ENCODE peak calls at places on chromosomes 7 and 10, in eight cellular contexts. U is cardiac fibroblast, B is hippocampal formation, F is PC-3, T is T1000, X is NCI-H748 treated with DMSO at 0.1 percent for 48 hours, E is mesothelial cell of epicardium, V is ureter. W is an unnamed sample.
A peak's percentile ranks its signal among the peaks of the same experiment; 100 is the strongest.

GRCh38 chr7:38855867-38856266 is 53.1 kb downstream of the VPS41 start:
- DNase-seq in U (peak; percentile 17), B (no peak), F (no peak), T (no peak), X (no peak), E (no peak), V (no peak), W (no peak)

GRCh38 chr10:73907841-73908517 is 3.0 kb upstream of the PLAU start:
- DNase-seq in U (peak; percentile 66), B (no peak), F (peak; percentile 85), T (peak; percentile 51), X (no peak), E (no peak), V (no peak), W (peak; percentile 40)

GRCh38 chr7:74525881-74526280 is 72.2 kb downstream of the GTF2IRD1 start:
- DNase-seq in U (no peak), B (no peak), F (no peak), T (no peak), X (peak; percentile 61), E (no peak), V (peak; percentile 82), W (peak; percentile 93)

GRCh38 chr7:123823898-123824753 is 20.8 kb upstream of the HYAL4 start:
- DNase-seq in U (no peak), B (no peak), F (no peak), T (no peak), X (no peak), E (no peak), V (no peak), W (no peak)

GRCh38 chr7:101517304-101517703 is 111.8 kb downstream of the MYL10 start:
- DNase-seq in U (no peak), B (no peak), F (no peak), T (no peak), X (no peak), E (no peak), V (no peak), W (no peak)

GRCh38 chr7:27200761-27201230 is 905 bp upstream of the HOXA13 start:
- DNase-seq in U (no peak), B (no peak), F (peak; percentile 57), T (no peak), X (no peak), E (no peak), V (no peak), W (peak; percentile 10)

GRCh38 chr7:45203947-45204445 is 46.4 kb downstream of the RAMP3 start:
- DNase-seq in U (peak; percentile 69), B (no peak), F (no peak), T (no peak), X (no peak), E (no peak), V (no peak), W (peak; percentile 26)

GRCh38 chr10:23702977-23703414 is 264.1 kb downstream of the OTUD1 start:
- DNase-seq in U (peak; percentile 61), B (no peak), F (peak; percentile 68), T (no peak), X (peak; percentile 34), E (no peak), V (peak; percentile 52), W (peak; percentile 47)

GRCh38 chr10:79248341-79248931 is 98.8 kb upstream of the PPIF start:
- DNase-seq in U (peak; percentile 56), B (peak; percentile 41), F (no peak), T (no peak), X (no peak), E (no peak), V (peak; percentile 72), W (no peak)

GRCh38 chr7:14717711-14718304 is 184.7 kb downstream of the DGKB start:
- DNase-seq in U (peak; percentile 51), B (no peak), F (peak; percentile 57), T (no peak), X (peak; percentile 52), E (no peak), V (no peak), W (no peak)

GRCh38 chr7:49563693-49564378 is 209.6 kb upstream of the VWC2 start:
- DNase-seq in U (no peak), B (no peak), F (no peak), T (no peak), X (no peak), E (no peak), V (no peak), W (no peak)

GRCh38 chr7:149473251-149473650 is 12.4 kb upstream of the ZNF777 start:
- DNase-seq in U (no peak), B (no peak), F (no peak), T (no peak), X (no peak), E (no peak), V (no peak), W (no peak)

GRCh38 chr10:102342958-102343357 is 52.5 kb upstream of the NFKB2 start:
- DNase-seq in U (peak; percentile 73), B (no peak), F (peak; percentile 69), T (no peak), X (no peak), E (no peak), V (no peak), W (peak; percentile 87)

GRCh38 chr10:122280977-122281376 is 9.9 kb downstream of the BTBD16 start:
- DNase-seq in U (no peak), B (no peak), F (no peak), T (no peak), X (no peak), E (no peak), V (no peak), W (no peak)

GRCh38 chr10:75407716-75408511 is 6.3 kb upstream of the ZNF503 start:
- DNase-seq in U (no peak), B (no peak), F (peak; percentile 66), T (no peak), X (no peak), E (peak; percentile 39), V (no peak), W (peak; percentile 63)

GRCh38 chr7:84529480-84530205 is 335.1 kb upstream of the SEMA3A start:
- DNase-seq in U (peak; percentile 80), B (no peak), F (peak; percentile 89), T (peak; percentile 39), X (no peak), E (no peak), V (no peak), W (peak; percentile 75)

GRCh38 chr7:72326365-72326764 is 85.8 kb downstream of the CALN1 start:
- DNase-seq in U (no peak), B (no peak), F (peak; percentile 92), T (no peak), X (no peak), E (no peak), V (peak; percentile 51), W (peak; percentile 11)

GRCh38 chr10:94402204-94403033 is at the start of gene TBC1D12:
- DNase-seq in U (peak; percentile 98), B (peak; percentile 92), F (peak; percentile 92), T (peak; percentile 96), X (peak; percentile 83), E (peak; percentile 79), V (peak; percentile 95), W (peak; percentile 95)

GRCh38 chr7:35727571-35727970 is 32.6 kb upstream of the HERPUD2 start:
- DNase-seq in U (peak; percentile 46), B (no peak), F (no peak), T (no peak), X (no peak), E (no peak), V (no peak), W (peak; percentile 44)

GRCh38 chr7:16918288-16918895 is 36.6 kb upstream of the AGR3 start:
- DNase-seq in U (peak; percentile 67), B (no peak), F (peak; percentile 70), T (no peak), X (peak; percentile 23), E (no peak), V (no peak), W (peak; percentile 25)

GRCh38 chr7:461453-462172 is 58.0 kb downstream of the PDGFA start:
- DNase-seq in U (peak; percentile 75), B (no peak), F (no peak), T (no peak), X (no peak), E (no peak), V (no peak), W (no peak)

GRCh38 chr7:41733063-41733398 is 30.1 kb upstream of the INHBA start:
- DNase-seq in U (no peak), B (no peak), F (peak; percentile 44), T (no peak), X (no peak), E (no peak), V (no peak), W (peak; percentile 39)

GRCh38 chr7:107953924-107954303 is 49.0 kb downstream of the LAMB1 start:
- DNase-seq in U (no peak), B (no peak), F (peak; percentile 13), T (no peak), X (no peak), E (no peak), V (no peak), W (no peak)

GRCh38 chr7:101743241-101743994 is 74.0 kb upstream of the CUX1 start:
- DNase-seq in U (peak; percentile 68), B (no peak), F (peak; percentile 49), T (peak; percentile 15), X (peak; percentile 21), E (peak; percentile 51), V (peak; percentile 58), W (peak; percentile 66)

GRCh38 chr7:31069880-31070555 is 17.9 kb downstream of the ADCYAP1R1 start:
- DNase-seq in U (no peak), B (no peak), F (no peak), T (no peak), X (no peak), E (no peak), V (no peak), W (no peak)

GRCh38 chr7:117907058-117907633 is 33.9 kb upstream of the CTTNBP2 start:
- DNase-seq in U (no peak), B (no peak), F (no peak), T (no peak), X (no peak), E (no peak), V (no peak), W (no peak)

GRCh38 chr7:51141451-51141971 is 175.1 kb downstream of the COBL start:
- DNase-seq in U (peak; percentile 68), B (no peak), F (peak; percentile 60), T (peak; percentile 1), X (peak; percentile 20), E (no peak), V (no peak), W (peak; percentile 48)

GRCh38 chr7:16634292-16634738 is 11.2 kb downstream of the ANKMY2 start:
- DNase-seq in U (peak; percentile 56), B (no peak), F (no peak), T (no peak), X (no peak), E (no peak), V (no peak), W (no peak)

GRCh38 chr7:143385891-143386781 is 5.0 kb downstream of the ZYX start:
- DNase-seq in U (peak; percentile 53), B (no peak), F (no peak), T (no peak), X (no peak), E (no peak), V (no peak), W (no peak)

GRCh38 chr10:75202321-75203096 is 8.1 kb upstream of the VDAC2 start:
- DNase-seq in U (peak; percentile 75), B (no peak), F (peak; percentile 86), T (no peak), X (no peak), E (no peak), V (peak; percentile 66), W (no peak)

GRCh38 chr7:92608380-92609322 is 18.5 kb upstream of the FAM133B start:
- DNase-seq in U (no peak), B (no peak), F (no peak), T (no peak), X (peak; percentile 43), E (peak; percentile 40), V (peak; percentile 54), W (no peak)

GRCh38 chr10:79313320-79313719 is 33.9 kb upstream of the PPIF start:
- DNase-seq in U (no peak), B (no peak), F (no peak), T (no peak), X (no peak), E (no peak), V (no peak), W (no peak)

GRCh38 chr7:27025270-27025669 is 70.5 kb downstream of the HOXA1 start:
- DNase-seq in U (no peak), B (no peak), F (peak; percentile 12), T (no peak), X (no peak), E (no peak), V (no peak), W (no peak)